ENCODE peak calls at places on chromosomes 13 and 19, in five cellular contexts. One of them, this sample, is unnamed.

GRCh38 chr19:32287811-32288227 is 57.6 kb upstream of the ZNF507 start:
- DNase-seq in CD4-positive, alpha-beta T cell: no peak
- DNase-seq in NCI-H510A: no peak
- DNase-seq in NCI-H1105: no peak
- DNase-seq in progenitor cell of endocrine pancreas: peak
- DNase-seq in this sample: peak

GRCh38 chr13:40813662-40814454 is 24.4 kb downstream of the SLC25A15 start:
- DNase-seq in CD4-positive, alpha-beta T cell: no peak
- DNase-seq in NCI-H510A: no peak
- DNase-seq in NCI-H1105: no peak
- DNase-seq in progenitor cell of endocrine pancreas: no peak
- DNase-seq in this sample: peak

GRCh38 chr19:46533085-46534081 is 37.7 kb upstream of the PNMA8B start:
- DNase-seq in CD4-positive, alpha-beta T cell: no peak
- DNase-seq in NCI-H510A: no peak
- DNase-seq in NCI-H1105: no peak
- DNase-seq in progenitor cell of endocrine pancreas: no peak
- DNase-seq in this sample: no peak

GRCh38 chr19:9323557-9323918 is 441 bp upstream of the ZNF559 start:
- DNase-seq in CD4-positive, alpha-beta T cell: peak
- DNase-seq in NCI-H510A: peak
- DNase-seq in NCI-H1105: peak
- DNase-seq in progenitor cell of endocrine pancreas: no peak
- DNase-seq in this sample: peak

GRCh38 chr19:15640904-15641597 is 354 bp downstream of the CYP4F3 start:
- DNase-seq in CD4-positive, alpha-beta T cell: no peak
- DNase-seq in NCI-H510A: no peak
- DNase-seq in NCI-H1105: no peak
- DNase-seq in progenitor cell of endocrine pancreas: no peak
- DNase-seq in this sample: no peak

GRCh38 chr19:11684987-11685675 is 53.6 kb downstream of the ZNF823 start:
- DNase-seq in CD4-positive, alpha-beta T cell: no peak
- DNase-seq in NCI-H510A: no peak
- DNase-seq in NCI-H1105: no peak
- DNase-seq in progenitor cell of endocrine pancreas: no peak
- DNase-seq in this sample: no peak

GRCh38 chr13:39777527-39778061 is 122.1 kb downstream of the COG6 start:
- DNase-seq in CD4-positive, alpha-beta T cell: no peak
- DNase-seq in NCI-H510A: no peak
- DNase-seq in NCI-H1105: no peak
- DNase-seq in progenitor cell of endocrine pancreas: no peak
- DNase-seq in this sample: no peak

GRCh38 chr13:49308104-49308875 is 60.6 kb downstream of the CDADC1 start:
- DNase-seq in CD4-positive, alpha-beta T cell: no peak
- DNase-seq in NCI-H510A: no peak
- DNase-seq in NCI-H1105: no peak
- DNase-seq in progenitor cell of endocrine pancreas: no peak
- DNase-seq in this sample: no peak

GRCh38 chr19:17183271-17183757 is 31.8 kb upstream of the USE1 start:
- DNase-seq in CD4-positive, alpha-beta T cell: no peak
- DNase-seq in NCI-H510A: no peak
- DNase-seq in NCI-H1105: no peak
- DNase-seq in progenitor cell of endocrine pancreas: no peak
- DNase-seq in this sample: no peak

GRCh38 chr13:34044660-34045080 is 226.7 kb downstream of the RFC3 start:
- DNase-seq in CD4-positive, alpha-beta T cell: no peak
- DNase-seq in NCI-H510A: no peak
- DNase-seq in NCI-H1105: no peak
- DNase-seq in progenitor cell of endocrine pancreas: no peak
- DNase-seq in this sample: no peak

GRCh38 chr13:109867766-109868165 is 81.4 kb upstream of the IRS2 start:
- DNase-seq in CD4-positive, alpha-beta T cell: no peak
- DNase-seq in NCI-H510A: no peak
- DNase-seq in NCI-H1105: no peak
- DNase-seq in progenitor cell of endocrine pancreas: no peak
- DNase-seq in this sample: no peak

GRCh38 chr19:49820125-49820524 is 2.0 kb downstream of the MED25 start:
- DNase-seq in CD4-positive, alpha-beta T cell: no peak
- DNase-seq in NCI-H510A: peak
- DNase-seq in NCI-H1105: peak
- DNase-seq in progenitor cell of endocrine pancreas: no peak
- DNase-seq in this sample: no peak

GRCh38 chr13:40452038-40452666 is 214.3 kb downstream of the FOXO1 start:
- DNase-seq in CD4-positive, alpha-beta T cell: no peak
- DNase-seq in NCI-H510A: no peak
- DNase-seq in NCI-H1105: no peak
- DNase-seq in progenitor cell of endocrine pancreas: no peak
- DNase-seq in this sample: no peak

GRCh38 chr13:98951266-98951665 is 26.6 kb downstream of the DOCK9 start:
- DNase-seq in CD4-positive, alpha-beta T cell: no peak
- DNase-seq in NCI-H510A: no peak
- DNase-seq in NCI-H1105: no peak
- DNase-seq in progenitor cell of endocrine pancreas: no peak
- DNase-seq in this sample: no peak

GRCh38 chr13:110629735-110630134 is 14.4 kb downstream of the NAXD start:
- DNase-seq in CD4-positive, alpha-beta T cell: no peak
- DNase-seq in NCI-H510A: no peak
- DNase-seq in NCI-H1105: no peak
- DNase-seq in progenitor cell of endocrine pancreas: no peak
- DNase-seq in this sample: no peak

GRCh38 chr13:101190976-101191375 is 225.3 kb downstream of the NALCN start:
- DNase-seq in CD4-positive, alpha-beta T cell: no peak
- DNase-seq in NCI-H510A: no peak
- DNase-seq in NCI-H1105: no peak
- DNase-seq in progenitor cell of endocrine pancreas: no peak
- DNase-seq in this sample: no peak

GRCh38 chr13:26280822-26281221 is 26.9 kb downstream of the CDK8 start:
- DNase-seq in CD4-positive, alpha-beta T cell: no peak
- DNase-seq in NCI-H510A: no peak
- DNase-seq in NCI-H1105: no peak
- DNase-seq in progenitor cell of endocrine pancreas: no peak
- DNase-seq in this sample: no peak

GRCh38 chr13:114132419-114133121 is at the start of gene RASA3:
- DNase-seq in CD4-positive, alpha-beta T cell: peak
- DNase-seq in NCI-H510A: no peak
- DNase-seq in NCI-H1105: peak
- DNase-seq in progenitor cell of endocrine pancreas: peak
- DNase-seq in this sample: peak

GRCh38 chr19:920051-920857 is 3.1 kb downstream of the KISS1R start:
- DNase-seq in CD4-positive, alpha-beta T cell: peak
- DNase-seq in NCI-H510A: no peak
- DNase-seq in NCI-H1105: peak
- DNase-seq in progenitor cell of endocrine pancreas: no peak
- DNase-seq in this sample: no peak

GRCh38 chr19:47613165-47614146 is 4.5 kb downstream of the BICRA start:
- DNase-seq in CD4-positive, alpha-beta T cell: no peak
- DNase-seq in NCI-H510A: no peak
- DNase-seq in NCI-H1105: no peak
- DNase-seq in progenitor cell of endocrine pancreas: no peak
- DNase-seq in this sample: no peak

GRCh38 chr19:1366899-1367870 is 16.5 kb upstream of the NDUFS7 start:
- DNase-seq in CD4-positive, alpha-beta T cell: no peak
- DNase-seq in NCI-H510A: no peak
- DNase-seq in NCI-H1105: no peak
- DNase-seq in progenitor cell of endocrine pancreas: no peak
- DNase-seq in this sample: no peak

GRCh38 chr13:49776871-49777270 is 15.6 kb downstream of the KPNA3 start:
- DNase-seq in CD4-positive, alpha-beta T cell: no peak
- DNase-seq in NCI-H510A: no peak
- DNase-seq in NCI-H1105: no peak
- DNase-seq in progenitor cell of endocrine pancreas: no peak
- DNase-seq in this sample: no peak

GRCh38 chr13:46405457-46405856 is 18.4 kb upstream of the RUBCNL start:
- DNase-seq in CD4-positive, alpha-beta T cell: no peak
- DNase-seq in NCI-H510A: no peak
- DNase-seq in NCI-H1105: no peak
- DNase-seq in progenitor cell of endocrine pancreas: no peak
- DNase-seq in this sample: no peak

GRCh38 chr19:14479985-14480694 is 5.0 kb upstream of the PTGER1 start:
- DNase-seq in CD4-positive, alpha-beta T cell: peak
- DNase-seq in NCI-H510A: no peak
- DNase-seq in NCI-H1105: no peak
- DNase-seq in progenitor cell of endocrine pancreas: peak
- DNase-seq in this sample: no peak

GRCh38 chr19:6737873-6738725 is 719 bp upstream of the GPR108 start:
- DNase-seq in CD4-positive, alpha-beta T cell: peak
- DNase-seq in NCI-H510A: peak
- DNase-seq in NCI-H1105: no peak
- DNase-seq in progenitor cell of endocrine pancreas: peak
- DNase-seq in this sample: peak

GRCh38 chr13:98484289-98485219 is 92.4 kb downstream of the STK24 start:
- DNase-seq in CD4-positive, alpha-beta T cell: peak
- DNase-seq in NCI-H510A: peak
- DNase-seq in NCI-H1105: peak
- DNase-seq in progenitor cell of endocrine pancreas: peak
- DNase-seq in this sample: peak

GRCh38 chr19:10344780-10345179 is 5.4 kb upstream of the ICAM3 start:
- DNase-seq in CD4-positive, alpha-beta T cell: no peak
- DNase-seq in NCI-H510A: no peak
- DNase-seq in NCI-H1105: no peak
- DNase-seq in progenitor cell of endocrine pancreas: no peak
- DNase-seq in this sample: no peak

GRCh38 chr19:49932731-49933131 is 3.4 kb upstream of the NUP62 start:
- DNase-seq in CD4-positive, alpha-beta T cell: peak
- DNase-seq in NCI-H510A: no peak
- DNase-seq in NCI-H1105: no peak
- DNase-seq in progenitor cell of endocrine pancreas: no peak
- DNase-seq in this sample: no peak

GRCh38 chr19:8988204-8988603 is 22.0 kb downstream of the MUC16 start:
- DNase-seq in CD4-positive, alpha-beta T cell: no peak
- DNase-seq in NCI-H510A: no peak
- DNase-seq in NCI-H1105: no peak
- DNase-seq in progenitor cell of endocrine pancreas: no peak
- DNase-seq in this sample: no peak

GRCh38 chr19:54252243-54252642 is 4.8 kb downstream of the LILRB5 start:
- DNase-seq in CD4-positive, alpha-beta T cell: no peak
- DNase-seq in NCI-H510A: no peak
- DNase-seq in NCI-H1105: no peak
- DNase-seq in progenitor cell of endocrine pancreas: no peak
- DNase-seq in this sample: no peak

This sample was measured in NCI-H748 treated with DMSO at 0.1 percent for 48 hours.